ENCODE peak calls at places on chromosome 22, in six cellular contexts. H is kidney, E is mesothelial cell of epicardium, O is AG09319, N is HL-60, C is AG04449. S is an unnamed sample.

GRCh38 chr22:29811377-29811776 is 26.7 kb downstream of the ASCC2 start:
- DNase-seq in H (no peak), E (no peak), O (no peak), N (no peak), C (no peak), S (no peak)

GRCh38 chr22:28788601-28789000 is 11.8 kb downstream of the XBP1 start:
- DNase-seq in H (no peak), E (no peak), O (no peak), N (no peak), C (no peak), S (no peak)

GRCh38 chr22:38124236-38124974 is 13.9 kb upstream of the BAIAP2L2 start:
- DNase-seq in H (peak; percentile 53), E (no peak), O (no peak), N (no peak), C (no peak), S (no peak)

GRCh38 chr22:45966892-45967365 is 10.0 kb downstream of the WNT7B start:
- DNase-seq in H (no peak), E (no peak), O (no peak), N (no peak), C (no peak), S (no peak)

GRCh38 chr22:36246718-36247117 is 6.2 kb upstream of the APOL1 start:
- DNase-seq in H (no peak), E (no peak), O (no peak), N (no peak), C (no peak), S (no peak)

GRCh38 chr22:30277547-30278344 is 11.1 kb upstream of the OSM start:
- DNase-seq in H (peak; percentile 74), E (no peak), O (no peak), N (peak; percentile 40), C (no peak), S (no peak)

GRCh38 chr22:36528336-36528735 is 630 bp downstream of the EIF3D start:
- DNase-seq in H (no peak), E (no peak), O (no peak), N (no peak), C (no peak), S (no peak)

GRCh38 chr22:41256254-41256897 is 15.6 kb upstream of the CHADL start:
- DNase-seq in H (no peak), E (no peak), O (peak; percentile 47), N (no peak), C (peak; percentile 12), S (no peak)

GRCh38 chr22:42279425-42280020 is 9.1 kb upstream of the TCF20 start:
- DNase-seq in H (peak; percentile 35), E (no peak), O (no peak), N (no peak), C (no peak), S (peak; percentile 60)

GRCh38 chr22:36321797-36322601 is 65.8 kb downstream of the MYH9 start:
- DNase-seq in H (peak; percentile 73), E (no peak), O (no peak), N (no peak), C (no peak), S (no peak)

GRCh38 chr22:23538502-23538860 is 41.6 kb downstream of the IGLL1 start:
- DNase-seq in H (peak; percentile 39), E (no peak), O (no peak), N (no peak), C (no peak), S (no peak)

GRCh38 chr22:23833911-23834317 is 4.9 kb downstream of the DERL3 start:
- DNase-seq in H (peak; percentile 54), E (no peak), O (no peak), N (no peak), C (no peak), S (peak; percentile 54)

GRCh38 chr22:32020117-32020516 is 22.9 kb upstream of the SLC5A1 start:
- DNase-seq in H (no peak), E (no peak), O (no peak), N (no peak), C (peak; percentile 33), S (no peak)

GRCh38 chr22:40950888-40951794 is at the start of gene RBX1:
- DNase-seq in H (peak; percentile 100), E (peak; percentile 97), O (peak; percentile 97), N (peak; percentile 99), C (peak; percentile 91), S (peak; percentile 99)

GRCh38 chr22:28978158-28978557 is 83.5 kb downstream of the C22orf31 start:
- DNase-seq in H (no peak), E (no peak), O (no peak), N (no peak), C (no peak), S (no peak)

GRCh38 chr22:37657590-37658132 is 862 bp upstream of the PDXP start:
- DNase-seq in H (no peak), E (no peak), O (no peak), N (peak; percentile 25), C (no peak), S (no peak)

GRCh38 chr22:37340331-37341262 is 58.3 kb downstream of the CYTH4 start:
- DNase-seq in H (no peak), E (no peak), O (no peak), N (no peak), C (no peak), S (no peak)

GRCh38 chr22:37092997-37093396 is 16.5 kb downstream of the TMPRSS6 start:
- DNase-seq in H (no peak), E (no peak), O (no peak), N (no peak), C (no peak), S (no peak)

GRCh38 chr22:46537946-46538815 is 761 bp upstream of the CELSR1 start:
- DNase-seq in H (peak; percentile 86), E (no peak), O (no peak), N (no peak), C (no peak), S (peak; percentile 84)

GRCh38 chr22:42641801-42642413 is 1.5 kb upstream of the ATP5MGL start:
- DNase-seq in H (no peak), E (no peak), O (no peak), N (no peak), C (no peak), S (no peak)

GRCh38 chr22:17739196-17739975 is 34.9 kb downstream of the BID start:
- DNase-seq in H (no peak), E (no peak), O (no peak), N (no peak), C (no peak), S (no peak)

GRCh38 chr22:17744430-17744829 is 29.8 kb downstream of the BID start:
- DNase-seq in H (no peak), E (no peak), O (no peak), N (no peak), C (no peak), S (no peak)

GRCh38 chr22:17743661-17744411 is 30.4 kb downstream of the BID start:
- DNase-seq in H (no peak), E (no peak), O (no peak), N (no peak), C (no peak), S (no peak)

GRCh38 chr22:17742528-17742902 is 31.8 kb downstream of the BID start:
- DNase-seq in H (no peak), E (peak; percentile 85), O (no peak), N (peak; percentile 65), C (no peak), S (no peak)

GRCh38 chr22:17741866-17742527 is 32.3 kb downstream of the BID start:
- DNase-seq in H (no peak), E (no peak), O (no peak), N (no peak), C (no peak), S (no peak)
- TF ChIP-seq CTCF in H (no peak), E (no peak), O (no peak), N (no peak), C (no peak), S (no peak)

GRCh38 chr22:22371031-22371541 is 126.5 kb downstream of the VPREB1 start:
- DNase-seq in H (no peak), E (no peak), O (no peak), N (no peak), C (no peak), S (no peak)
- TF ChIP-seq CTCF in H (no peak), E (no peak), O (no peak), N (no peak), C (peak; percentile 16), S (no peak)

DNA sequence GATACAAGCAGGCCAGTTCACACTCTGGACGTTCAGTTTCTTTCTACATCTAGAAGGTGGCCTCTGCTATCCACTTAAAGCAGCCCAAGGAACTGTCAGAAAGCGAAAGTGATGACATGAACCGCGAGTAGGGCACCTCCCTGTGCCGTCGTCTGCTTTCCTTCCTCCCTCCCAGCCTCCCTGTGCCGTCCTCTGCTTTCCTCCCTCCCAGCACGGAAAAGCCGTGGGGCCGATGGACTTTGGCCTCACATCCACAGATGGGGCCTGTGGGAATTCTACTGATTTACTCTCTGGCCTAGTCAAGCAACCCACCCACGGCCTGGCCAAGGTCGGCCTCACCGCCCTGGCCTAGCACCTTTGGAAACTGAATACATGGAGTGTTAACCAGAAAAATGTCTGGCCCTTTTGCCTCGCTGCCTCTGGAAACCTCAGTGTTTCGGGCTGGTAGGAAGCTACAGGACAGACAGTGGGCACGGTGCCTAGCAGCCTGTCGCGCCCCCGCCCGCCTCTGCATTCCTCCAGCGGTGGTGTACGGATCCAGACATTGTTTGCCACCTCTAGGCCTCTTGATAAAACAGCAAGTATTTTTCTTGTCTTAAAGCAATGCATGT is 14.2 kb downstream of the PEX26 start:
- DNase-seq in H (peak; percentile 82), E (no peak), O (no peak), N (no peak), C (no peak), S (no peak)
- TF ChIP-seq CTCF in H (no peak), E (no peak), O (no peak), N (no peak), C (no peak), S (peak; percentile 67)

GRCh38 chr22:19036523-19037273 is 85.5 kb downstream of the DGCR2 start:
- DNase-seq in H (peak; percentile 67), E (no peak), O (no peak), N (peak; percentile 31), C (no peak), S (no peak)

GRCh38 chr22:19037282-19038163 is 84.7 kb downstream of the DGCR2 start:
- DNase-seq in H (peak; percentile 61), E (no peak), O (no peak), N (no peak), C (no peak), S (no peak)

GRCh38 chr22:19038164-19038546 is 84.1 kb downstream of the DGCR2 start:
- DNase-seq in H (peak; percentile 43), E (no peak), O (no peak), N (no peak), C (no peak), S (no peak)

GRCh38 chr22:19036229-19036522 is 86.0 kb downstream of the DGCR2 start:
- DNase-seq in H (no peak), E (no peak), O (no peak), N (no peak), C (no peak), S (no peak)

DNA sequence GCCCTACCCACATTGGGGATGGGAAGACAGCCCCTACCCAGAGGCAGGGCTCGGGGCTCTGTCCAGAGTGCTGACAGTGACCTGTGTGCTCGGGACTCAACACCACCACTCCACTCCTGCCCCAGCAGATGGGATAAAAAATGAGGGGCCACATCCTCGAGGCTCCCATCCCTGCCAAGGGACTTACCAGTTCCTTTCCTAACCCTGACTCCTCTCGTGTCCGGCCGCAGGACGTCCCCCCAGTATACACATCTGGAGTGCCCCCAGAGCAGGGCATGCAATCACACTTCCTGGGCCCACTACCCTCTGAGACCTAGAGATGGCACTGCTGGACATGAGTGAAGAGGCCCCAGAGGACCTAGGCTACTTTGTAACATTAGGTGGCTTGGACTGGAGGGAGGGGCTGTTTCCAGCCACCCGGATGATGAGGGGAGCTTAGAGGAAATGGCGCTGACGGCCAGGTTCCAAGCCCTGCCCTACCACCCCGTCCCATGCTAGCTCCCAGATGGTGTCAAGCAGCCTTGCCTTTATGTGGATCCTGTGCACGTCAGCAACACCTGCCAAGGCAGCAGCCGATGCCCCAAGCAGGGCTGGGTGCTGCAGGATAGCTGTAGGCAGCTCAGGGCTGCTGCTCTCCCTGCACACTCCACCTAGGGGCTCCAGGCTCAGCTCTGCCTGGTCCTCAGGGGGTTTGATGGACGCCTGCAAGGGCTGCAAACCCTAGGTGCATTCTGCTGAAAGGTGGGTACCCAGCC is 86.6 kb downstream of the DGCR2 start:
- DNase-seq in H (peak; percentile 68), E (no peak), O (no peak), N (peak; percentile 21), C (no peak), S (no peak)
- TF ChIP-seq CTCF in H (no peak), E (no peak), O (no peak), N (no peak), C (no peak), S (no peak)